ENCODE peak calls at places on chromosomes 12 and 14, in ten cellular contexts. K is GM13977, R is amygdala, C is EH, I is T-helper 1 cell, J is AG09309, W is NCI-H1436 treated with DMSO at 0.1 percent for 48 hours, Q is OCI-LY7, Y is HEK293T, T is kidney epithelial cell. N is an unnamed sample.

GRCh38 chr14:31705731-31706130 is 144.5 kb downstream of the NUBPL start:
- DNase-seq in K (no peak), C (no peak), W (no peak), Q (no peak), J (no peak), T (no peak), Y (no peak), I (no peak), R (no peak), N (no peak)

GRCh38 chr14:104593241-104593701 is 11.3 kb downstream of the TMEM179 start:
- DNase-seq in J (no peak), W (no peak), T (no peak), R (no peak), I (no peak), K (no peak), Q (no peak), C (no peak), Y (no peak), N (no peak)

GRCh38 chr12:104458645-104459555 is 2.2 kb downstream of the CHST11 start:
- DNase-seq in J (no peak), Y (peak; percentile 16), C (no peak), T (no peak), I (no peak), K (peak; percentile 30), Q (no peak), R (no peak), W (no peak), N (no peak)

GRCh38 chr12:2958432-2959193 is 584 bp upstream of the TEAD4 start:
- DNase-seq in K (no peak), T (no peak), W (no peak), J (no peak), Y (peak; percentile 68), R (no peak), C (peak; percentile 90), Q (no peak), I (no peak), N (peak; percentile 54)

GRCh38 chr12:130954544-130954831 is 781 bp downstream of the ADGRD1 start:
- DNase-seq in K (no peak), I (no peak), W (no peak), Y (no peak), R (no peak), Q (no peak), T (no peak), J (no peak), C (no peak), N (no peak)

GRCh38 chr12:104656383-104656782 is 199.6 kb downstream of the CHST11 start:
- DNase-seq in I (no peak), T (no peak), Q (no peak), Y (no peak), R (no peak), J (no peak), C (no peak), K (no peak), W (no peak), N (no peak)

GRCh38 chr14:23322568-23323517 is 1.6 kb downstream of the PABPN1 start:
- DNase-seq in R (no peak), K (no peak), T (no peak), Q (no peak), J (no peak), W (no peak), I (no peak), Y (no peak), C (no peak), N (no peak)

GRCh38 chr12:21539797-21540196 is 13.7 kb downstream of the SPX start:
- DNase-seq in W (no peak), R (no peak), Q (no peak), I (peak; percentile 50), J (no peak), Y (no peak), C (no peak), K (no peak), T (no peak), N (no peak)

GRCh38 chr12:121025442-121026226 is 9.3 kb upstream of the C12orf43 start:
- DNase-seq in Y (no peak), T (no peak), R (no peak), J (no peak), K (no peak), C (peak; percentile 19), Q (no peak), I (no peak), W (no peak), N (no peak)

GRCh38 chr12:7156259-7157197 is 26.4 kb downstream of the CLSTN3 start:
- DNase-seq in T (no peak), J (no peak), R (no peak), W (no peak), K (peak; percentile 6), I (no peak), Q (no peak), Y (no peak), C (no peak), N (no peak)

GRCh38 chr12:63968685-63969084 is 124.2 kb downstream of the SRGAP1 start:
- DNase-seq in W (no peak), Q (no peak), R (peak; percentile 64), K (no peak), Y (no peak), C (no peak), I (no peak), J (no peak), T (no peak), N (no peak)

GRCh38 chr12:67624355-67624754 is 24.2 kb upstream of the DYRK2 start:
- DNase-seq in J (no peak), W (no peak), Y (no peak), I (no peak), K (no peak), R (no peak), C (no peak), Q (no peak), T (no peak), N (no peak)

GRCh38 chr14:61247935-61248334 is 33.2 kb downstream of the TMEM30B start:
- DNase-seq in Y (no peak), W (no peak), K (no peak), R (no peak), Q (no peak), I (peak; percentile 87), T (peak; percentile 73), C (peak; percentile 70), J (no peak), N (peak; percentile 23)

GRCh38 chr12:57235012-57235727 is 5.7 kb downstream of the SHMT2 start:
- DNase-seq in Q (no peak), Y (no peak), C (no peak), I (no peak), K (no peak), W (no peak), T (no peak), J (no peak), R (no peak), N (no peak)

GRCh38 chr12:132789099-132789471 is 27.5 kb upstream of the ANKLE2 start:
- DNase-seq in W (no peak), J (no peak), R (no peak), Y (no peak), K (no peak), I (no peak), C (no peak), T (no peak), Q (no peak), N (no peak)

GRCh38 chr12:83800022-83800421 is 1112.6 kb downstream of the SLC6A15 start:
- DNase-seq in Y (no peak), J (no peak), W (no peak), C (no peak), Q (no peak), K (no peak), T (no peak), R (no peak), I (no peak), N (no peak)

GRCh38 chr12:42759622-42760273 is 170.2 kb upstream of the PRICKLE1 start:
- DNase-seq in Q (no peak), J (peak; percentile 18), T (peak; percentile 26), Y (no peak), C (peak; percentile 33), W (no peak), K (no peak), R (no peak), I (no peak), N (no peak)

GRCh38 chr14:61662437-61663311 is 32.6 kb upstream of the HIF1A start:
- DNase-seq in K (peak; percentile 66), W (no peak), J (no peak), C (peak; percentile 68), Y (no peak), Q (peak; percentile 81), T (peak; percentile 86), I (peak; percentile 97), R (no peak), N (no peak)

GRCh38 chr14:98103705-98104104 is 1168.3 kb downstream of the BCL11B start:
- DNase-seq in Q (no peak), K (no peak), W (no peak), R (no peak), I (no peak), C (no peak), J (no peak), Y (no peak), T (no peak), N (no peak)

GRCh38 chr14:55843718-55844403 is 263.9 kb downstream of the KTN1 start:
- DNase-seq in T (no peak), W (no peak), R (no peak), J (no peak), Q (no peak), Y (no peak), I (no peak), C (peak; percentile 15), K (no peak), N (no peak)

GRCh38 chr14:75041613-75042012 is 9.7 kb downstream of the MLH3 start:
- DNase-seq in Q (no peak), J (no peak), Y (no peak), I (no peak), W (no peak), T (no peak), C (no peak), R (no peak), K (no peak), N (no peak)

GRCh38 chr12:105420659-105421240 is 90.3 kb downstream of the C12orf75 start:
- DNase-seq in T (no peak), Y (peak; percentile 68), C (peak; percentile 84), W (peak; percentile 11), Q (peak; percentile 68), J (no peak), K (peak; percentile 56), I (peak; percentile 46), R (peak; percentile 54), N (no peak)

GRCh38 chr12:28114488-28114887 is 75.8 kb upstream of the CCDC91 start:
- DNase-seq in J (no peak), R (no peak), W (no peak), T (peak; percentile 10), Q (no peak), C (peak; percentile 52), Y (no peak), I (no peak), K (no peak), N (peak; percentile 42)

GRCh38 chr14:53306267-53306721 is 153.2 kb upstream of the DDHD1 start:
- DNase-seq in Y (peak; percentile 61), W (no peak), Q (peak; percentile 40), C (peak; percentile 58), R (no peak), I (peak; percentile 21), T (no peak), K (peak; percentile 23), J (no peak), N (peak; percentile 25)

GRCh38 chr14:101835166-101835557 is 73.7 kb downstream of the PPP2R5C start:
- DNase-seq in Y (no peak), I (no peak), W (no peak), C (no peak), K (no peak), R (no peak), T (no peak), J (no peak), Q (no peak), N (no peak)

GRCh38 chr12:42798811-42799438 is 209.4 kb upstream of the PRICKLE1 start:
- DNase-seq in I (no peak), W (no peak), T (peak; percentile 65), C (peak; percentile 82), R (no peak), J (no peak), Q (no peak), K (no peak), Y (no peak), N (no peak)

GRCh38 chr14:62159314-62159713 is 397.1 kb downstream of the SNAPC1 start:
- DNase-seq in J (no peak), T (no peak), R (no peak), K (no peak), C (no peak), Y (no peak), Q (no peak), I (no peak), W (no peak), N (no peak)

GRCh38 chr12:113184098-113184899 is 979 bp downstream of the DDX54 start:
- DNase-seq in Y (no peak), I (no peak), T (no peak), C (no peak), W (no peak), K (no peak), Q (no peak), R (no peak), J (no peak), N (no peak)

N was measured in HS-5.